ENCODE peak calls at places on chromosome 17, in seven cellular contexts. R is GM12878, A is HCT116, Q is SK-N-SH, Y is K562, M is H1, H is HepG2. F is an unnamed sample.
A peak's percentile ranks its signal among the peaks of the same experiment; 100 is the strongest.

GRCh38 chr17:1485311-1485747 is 7.2 kb downstream of the MYO1C start:
- DNase-seq in A (no peak), M (no peak), Q (peak; percentile 80), H (peak; percentile 12), R (no peak), Y (peak; percentile 34), F (no peak)

GRCh38 chr17:39204245-39204644 is 4.2 kb downstream of the RPL19 start:
- DNase-seq in M (no peak), Y (no peak), Q (no peak), R (no peak), H (no peak), A (no peak), F (no peak)

GRCh38 chr17:12665263-12666210 is at the start of gene MYOCD:
- DNase-seq in M (peak; percentile 82), H (no peak), R (no peak), A (no peak), Q (peak; percentile 28), Y (no peak), F (no peak)

GRCh38 chr17:56902350-56902749 is 11.5 kb downstream of the TRIM25 start:
- DNase-seq in Q (no peak), H (no peak), A (no peak), M (no peak), Y (no peak), R (no peak), F (no peak)

GRCh38 chr17:835263-835662 is 53.1 kb downstream of the MRM3 start:
- DNase-seq in R (no peak), A (no peak), Y (no peak), M (no peak), Q (no peak), H (peak; percentile 47), F (no peak)

GRCh38 chr17:77442976-77443742 is 302.4 kb downstream of the SEC14L1 start:
- DNase-seq in Y (no peak), R (no peak), M (no peak), A (no peak), H (no peak), Q (no peak), F (no peak)

GRCh38 chr17:76236603-76237002 is 3.7 kb downstream of the RNF157 start:
- DNase-seq in Y (no peak), M (no peak), Q (no peak), A (no peak), H (no peak), R (no peak), F (no peak)

GRCh38 chr17:45411348-45412105 is 21.1 kb downstream of the ARHGAP27 start:
- DNase-seq in M (no peak), H (no peak), Y (no peak), Q (no peak), A (no peak), R (no peak), F (peak; percentile 44)

GRCh38 chr17:78707923-78708322 is 74.2 kb downstream of the CYTH1 start:
- DNase-seq in M (no peak), A (no peak), Y (no peak), H (no peak), R (no peak), Q (no peak), F (no peak)

GRCh38 chr17:72430611-72431432 is 310.0 kb downstream of the SOX9 start:
- DNase-seq in H (no peak), Y (peak; percentile 15), Q (no peak), R (no peak), A (peak; percentile 56), M (peak; percentile 60), F (peak; percentile 58)

GRCh38 chr17:55424893-55425540 is 3.4 kb upstream of the MMD start:
- DNase-seq in Y (no peak), M (no peak), H (no peak), Q (no peak), R (no peak), A (no peak), F (no peak)

GRCh38 chr17:82838386-82839063 is 1.3 kb downstream of the ZNF750 start:
- DNase-seq in Y (no peak), R (no peak), Q (no peak), M (no peak), A (no peak), H (peak; percentile 88), F (peak; percentile 93)
- TF ChIP-seq JUND in Y (no peak), R (no peak), Q (no peak), M (no peak), A (no peak), H (peak; percentile 72), F (no peak)

GRCh38 chr17:31829649-31830048 is 29.4 kb downstream of the COPRS start:
- DNase-seq in Y (no peak), H (no peak), Q (no peak), M (no peak), R (no peak), A (no peak), F (no peak)

GRCh38 chr17:31830971-31831755 is 27.9 kb downstream of the COPRS start:
- DNase-seq in H (no peak), Y (no peak), Q (no peak), R (no peak), M (no peak), A (no peak), F (peak; percentile 53)

GRCh38 chr17:31824771-31825360 is 34.2 kb downstream of the COPRS start:
- DNase-seq in Q (no peak), M (no peak), H (no peak), Y (no peak), R (no peak), A (no peak), F (no peak)

GRCh38 chr17:31823014-31823413 is 36.0 kb downstream of the COPRS start:
- DNase-seq in Q (no peak), R (no peak), A (no peak), M (no peak), Y (no peak), H (no peak), F (no peak)

DNA sequence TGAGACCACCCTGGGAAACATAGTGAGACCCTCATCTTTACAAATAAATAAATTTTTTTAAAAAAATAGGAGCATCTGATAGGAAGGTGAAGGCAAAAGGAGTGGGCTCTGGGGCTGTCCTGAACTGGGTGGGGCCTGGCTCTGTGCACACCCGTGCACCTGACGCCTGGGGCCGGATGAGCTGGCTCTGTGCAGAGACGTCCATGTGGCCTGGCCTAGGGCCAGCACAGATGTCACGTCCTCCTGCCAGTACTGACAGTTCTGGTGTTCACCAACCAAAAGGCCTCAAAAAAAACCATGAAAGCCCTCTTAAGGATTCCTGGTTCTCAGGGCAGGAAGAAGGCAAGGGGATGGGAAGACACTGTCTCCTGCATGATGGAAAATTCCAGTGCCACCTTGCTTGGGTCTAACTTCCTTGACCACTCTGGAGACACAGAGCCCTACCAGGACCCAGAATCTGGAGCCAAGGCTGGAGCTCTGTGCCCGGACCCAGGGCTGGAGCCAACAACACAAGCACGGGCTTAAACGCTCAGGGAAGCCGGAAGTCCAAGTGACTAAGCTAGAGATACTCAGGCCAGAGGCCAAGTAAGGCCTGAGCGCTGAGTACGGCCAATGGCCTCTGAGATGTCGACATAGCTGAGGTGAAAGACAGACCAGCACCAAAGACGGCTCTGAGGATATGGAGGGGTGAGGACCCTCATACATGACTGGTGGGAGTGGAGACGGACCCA is 32.9 kb downstream of the COPRS start:
- DNase-seq in A (no peak), M (no peak), Q (peak; percentile 45), Y (no peak), R (no peak), H (no peak), F (no peak)
- TF ChIP-seq JUND in A (no peak), M (no peak), Q (no peak), Y (no peak), R (no peak), H (no peak), F (no peak)

GRCh38 chr17:58232707-58233156 is 5.7 kb upstream of the LPO start:
- DNase-seq in Q (no peak), M (no peak), A (no peak), H (no peak), Y (peak; percentile 57), R (peak; percentile 87), F (no peak)
- TF ChIP-seq JUND in Q (no peak), M (no peak), A (no peak), H (no peak), Y (peak; percentile 61), R (no peak), F (no peak)

DNA sequence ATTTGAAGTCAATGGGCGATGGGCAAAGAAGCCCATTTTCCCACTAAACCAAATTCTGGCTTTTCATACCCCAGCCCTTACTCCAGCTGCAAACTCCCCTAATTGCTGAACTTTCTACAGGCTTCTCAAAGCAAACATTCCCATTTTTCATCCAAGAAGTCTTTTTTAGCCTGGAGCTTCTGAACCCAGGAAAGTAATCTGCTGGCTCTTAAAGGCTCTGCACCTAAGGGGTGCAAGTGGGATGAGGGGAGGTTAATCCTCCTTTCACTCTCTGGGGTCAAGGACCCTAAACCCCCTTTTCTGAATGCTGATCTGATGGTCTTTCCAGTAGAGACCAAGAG is 2.4 kb downstream of the HOXB7 start:
- DNase-seq in Y (no peak), A (no peak), Q (no peak), M (no peak), R (no peak), H (no peak), F (no peak)
- TF ChIP-seq JUND in Y (no peak), A (no peak), Q (no peak), M (no peak), R (no peak), H (no peak), F (no peak)

GRCh38 chr17:19360772-19361171 is 1.8 kb downstream of the B9D1 start:
- DNase-seq in Y (no peak), H (no peak), A (no peak), M (no peak), R (no peak), Q (no peak), F (no peak)

GRCh38 chr17:19361326-19361725 is 1.2 kb downstream of the B9D1 start:
- DNase-seq in M (no peak), A (no peak), H (no peak), Q (no peak), R (no peak), Y (no peak), F (no peak)

GRCh38 chr17:19361975-19362292 is 589 bp downstream of the B9D1 start:
- DNase-seq in Y (no peak), Q (no peak), M (no peak), H (no peak), A (no peak), R (no peak), F (no peak)

GRCh38 chr17:19359151-19359550 is 3.4 kb downstream of the B9D1 start:
- DNase-seq in Y (no peak), A (no peak), M (no peak), H (no peak), Q (no peak), R (no peak), F (no peak)

GRCh38 chr17:19359856-19360255 is 2.7 kb downstream of the B9D1 start:
- DNase-seq in M (no peak), Y (no peak), R (no peak), A (no peak), Q (no peak), H (no peak), F (no peak)
- TF ChIP-seq JUND in M (no peak), Y (no peak), R (no peak), A (no peak), Q (no peak), H (no peak), F (no peak)